ENCODE peak calls at places on chromosomes 13 and 19, in six cellular contexts. K is SK-N-SH, A is stomach, T is ovary, Q is A549, N is HepG2. S is an unnamed sample.

GRCh38 chr19:58354478-58355030 is 1.3 kb upstream of the A1BG start:
- DNase-seq in K (no peak), A (no peak), T (no peak), Q (no peak), N (no peak), S (no peak)

GRCh38 chr19:45253396-45254027 is 2.4 kb downstream of the MARK4 start:
- DNase-seq in K (no peak), A (no peak), T (no peak), Q (no peak), N (no peak), S (no peak)

GRCh38 chr13:25981060-25981459 is 70.8 kb downstream of the SHISA2 start:
- DNase-seq in K (no peak), A (no peak), T (no peak), Q (no peak), N (no peak), S (no peak)

GRCh38 chr19:33429891-33430673 is 56.6 kb downstream of the CEBPG start:
- DNase-seq in K (no peak), A (no peak), T (no peak), Q (no peak), N (no peak), S (no peak)

GRCh38 chr19:58328999-58329398 is 2.2 kb downstream of the ZSCAN22 start:
- DNase-seq in K (peak), A (no peak), T (no peak), Q (no peak), N (no peak), S (no peak)

GRCh38 chr19:7911509-7912143 is 3.0 kb upstream of the TGFBR3L start:
- DNase-seq in K (no peak), A (no peak), T (no peak), Q (no peak), N (no peak), S (no peak)

GRCh38 chr13:42660367-42660965 is 86.5 kb downstream of the TNFSF11 start:
- DNase-seq in K (no peak), A (no peak), T (no peak), Q (no peak), N (no peak), S (no peak)

GRCh38 chr19:13604902-13605586 is 98.8 kb upstream of the CACNA1A start:
- DNase-seq in K (no peak), A (no peak), T (no peak), Q (no peak), N (no peak), S (no peak)

GRCh38 chr13:58165617-58166016 is 534.1 kb downstream of the PCDH17 start:
- DNase-seq in K (no peak), A (no peak), T (no peak), Q (no peak), N (no peak), S (no peak)
- TF ChIP-seq EP300 in K (no peak), A (no peak), T (no peak), Q (no peak), N (no peak), S (no peak)

GRCh38 chr13:79830426-79830825 is 349.5 kb downstream of the NDFIP2 start:
- DNase-seq in K (no peak), A (no peak), T (no peak), Q (no peak), N (no peak), S (no peak)
- TF ChIP-seq EP300 in K (no peak), A (no peak), T (no peak), Q (no peak), N (no peak), S (no peak)

GRCh38 chr19:40348125-40348913 is at the start of the genes C19orf47 and PLD3:
- DNase-seq in K (peak), A (peak), T (peak), Q (peak), N (peak), S (peak)
- TF ChIP-seq EP300 in K (no peak), A (no peak), T (no peak), Q (no peak), N (no peak), S (peak)

GRCh38 chr13:97432917-97433726 is 847 bp upstream of the RAP2A start:
- DNase-seq in K (peak), A (peak), T (peak), Q (peak), N (peak), S (peak)
- TF ChIP-seq EP300 in K (peak), A (no peak), T (no peak), Q (no peak), N (no peak), S (peak)

GRCh38 chr13:20369886-20370361 is 137.8 kb upstream of the GJB6 start:
- DNase-seq in K (no peak), A (no peak), T (no peak), Q (no peak), N (no peak), S (no peak)
- TF ChIP-seq EP300 in K (no peak), A (no peak), T (no peak), Q (no peak), N (no peak), S (no peak)

GRCh38 chr19:43607238-43608205 is 4.4 kb upstream of the SRRM5 start:
- DNase-seq in K (no peak), A (no peak), T (no peak), Q (no peak), N (no peak), S (no peak)
- TF ChIP-seq EP300 in K (no peak), A (no peak), T (no peak), Q (no peak), N (no peak), S (no peak)

GRCh38 chr19:36054119-36054732 is at the start of gene THAP8:
- DNase-seq in K (peak), A (peak), T (peak), Q (peak), N (peak), S (peak)
- TF ChIP-seq EP300 in K (no peak), A (no peak), T (peak), Q (no peak), N (no peak), S (peak)

GRCh38 chr19:51183629-51184028 is 41.3 kb upstream of the CD33 start:
- DNase-seq in K (no peak), A (no peak), T (no peak), Q (no peak), N (no peak), S (no peak)

GRCh38 chr19:51179297-51179696 is 37.2 kb downstream of the SIGLEC7 start:
- DNase-seq in K (no peak), A (no peak), T (no peak), Q (no peak), N (no peak), S (no peak)

GRCh38 chr19:51185069-51185867 is 39.6 kb upstream of the CD33 start:
- DNase-seq in K (no peak), A (no peak), T (no peak), Q (no peak), N (no peak), S (no peak)

GRCh38 chr19:51181913-51182419 is 39.9 kb downstream of the SIGLEC7 start:
- DNase-seq in K (peak), A (no peak), T (peak), Q (no peak), N (no peak), S (no peak)

GRCh38 chr19:51181377-51181912 is 39.3 kb downstream of the SIGLEC7 start:
- DNase-seq in K (no peak), A (no peak), T (no peak), Q (no peak), N (no peak), S (no peak)
- TF ChIP-seq EP300 in K (no peak), A (no peak), T (no peak), Q (no peak), N (no peak), S (no peak)

S was measured in tibial nerve.